ENCODE peak calls at places on chromosomes 3 and 15, in nine cellular contexts. U, V, J, Q, A, K, X, M and Z are unnamed samples.

GRCh38 chr3:42473083-42473932 is 29.1 kb upstream of the VIPR1 start:
- DNase-seq in Q (no peak), A (no peak), X (no peak), V (no peak), M (no peak), U (no peak), K (no peak), J (peak; percentile 51), Z (no peak)

GRCh38 chr3:33883538-33884203 is 85.2 kb downstream of the PDCD6IP start:
- DNase-seq in Q (peak; percentile 17), K (no peak), V (no peak), A (no peak), M (no peak), U (peak; percentile 14), X (peak; percentile 12), J (peak; percentile 67), Z (no peak)

GRCh38 chr3:138461696-138462295 is 27.4 kb downstream of the ESYT3 start:
- DNase-seq in M (no peak), J (no peak), X (no peak), U (no peak), A (no peak), K (no peak), Q (no peak), V (no peak), Z (no peak)

GRCh38 chr15:68583321-68583720 is 4.5 kb downstream of the CORO2B start:
- DNase-seq in A (no peak), J (no peak), Q (no peak), M (no peak), X (no peak), V (no peak), U (no peak), K (no peak), Z (no peak)

GRCh38 chr3:100833483-100833882 is 124.2 kb downstream of the TFG start:
- DNase-seq in V (no peak), U (no peak), J (no peak), X (no peak), M (no peak), Q (peak; percentile 57), A (no peak), K (no peak), Z (no peak)

GRCh38 chr15:87576486-87577176 is 679.9 kb downstream of the NTRK3 start:
- DNase-seq in X (no peak), M (no peak), Q (no peak), A (no peak), K (no peak), U (no peak), V (no peak), J (no peak), Z (no peak)

GRCh38 chr15:70632981-70633380 is 130.4 kb downstream of the UACA start:
- DNase-seq in U (no peak), M (no peak), Q (no peak), V (no peak), X (no peak), A (no peak), J (no peak), K (peak; percentile 33), Z (no peak)

GRCh38 chr3:152556731-152557254 is 278.1 kb upstream of the P2RY1 start:
- DNase-seq in A (peak; percentile 49), Q (no peak), U (no peak), J (peak; percentile 70), K (no peak), M (no peak), X (no peak), V (no peak), Z (no peak)

GRCh38 chr15:51585953-51586352 is 36.6 kb downstream of the DMXL2 start:
- DNase-seq in Q (no peak), U (no peak), J (no peak), X (no peak), A (no peak), K (no peak), M (no peak), V (no peak), Z (no peak)

GRCh38 chr3:51950899-51951298 is 4.3 kb upstream of the GPR62 start:
- DNase-seq in X (no peak), Q (no peak), U (no peak), A (no peak), K (no peak), J (no peak), M (no peak), V (no peak), Z (no peak)

GRCh38 chr15:99303881-99304280 is 52.6 kb downstream of the LRRC28 start:
- DNase-seq in A (no peak), K (no peak), M (no peak), Q (no peak), X (no peak), J (no peak), V (no peak), U (no peak), Z (no peak)